ENCODE peak calls at places on chromosomes 12 and 14, in five cellular contexts. D is A549, J is endothelial cell of umbilical vein, L is HepG2, O is GM12878. V is an unnamed sample.

GRCh38 chr12:104219908-104220404 is 4.4 kb downstream of the TXNRD1 start:
- DNase-seq in D (peak; percentile 93), J (peak; percentile 87), L (peak; percentile 69), O (no peak), V (peak; percentile 49)

GRCh38 chr12:57899010-57899662 is 42.2 kb upstream of the ATP23 start:
- DNase-seq in D (no peak), J (peak; percentile 59), L (no peak), O (peak; percentile 79), V (no peak)

GRCh38 chr12:64639466-64639865 is 29.2 kb downstream of the RASSF3 start:
- DNase-seq in D (no peak), J (no peak), L (no peak), O (no peak), V (no peak)

GRCh38 chr14:83632375-83632774 is 1897.6 kb upstream of the FLRT2 start:
- DNase-seq in D (no peak), J (no peak), L (no peak), O (no peak), V (no peak)

GRCh38 chr14:87628129-87628528 is 364.9 kb downstream of the GALC start:
- DNase-seq in D (no peak), J (no peak), L (peak; percentile 1), O (no peak), V (no peak)

GRCh38 chr12:6752181-6752930 is 585 bp downstream of the MLF2 start:
- DNase-seq in D (peak; percentile 86), J (peak; percentile 67), L (peak; percentile 51), O (no peak), V (peak; percentile 34)

GRCh38 chr14:100058777-100059432 is 6.3 kb upstream of the EVL start:
- DNase-seq in D (no peak), J (no peak), L (no peak), O (no peak), V (no peak)

GRCh38 chr12:57813111-57813970 is 5.2 kb downstream of the AVIL start:
- DNase-seq in D (no peak), J (no peak), L (no peak), O (no peak), V (no peak)

GRCh38 chr14:68856572-68856971 is 63.7 kb upstream of the ZFP36L1 start:
- DNase-seq in D (no peak), J (no peak), L (no peak), O (no peak), V (no peak)

GRCh38 chr14:78086342-78086741 is 83.8 kb upstream of the NRXN3 start:
- DNase-seq in D (no peak), J (no peak), L (no peak), O (no peak), V (no peak)

GRCh38 chr14:75223664-75224154 is 47.3 kb upstream of the TMED10 start:
- DNase-seq in D (no peak), J (no peak), L (no peak), O (peak; percentile 75), V (peak; percentile 34)

GRCh38 chr14:85542623-85543022 is 12.7 kb downstream of the FLRT2 start:
- DNase-seq in D (no peak), J (no peak), L (no peak), O (no peak), V (no peak)

GRCh38 chr14:104195854-104196253 is 57.5 kb downstream of the KIF26A start:
- DNase-seq in D (no peak), J (no peak), L (no peak), O (no peak), V (no peak)

GRCh38 chr12:94725375-94726168 is 75.2 kb upstream of the TMCC3 start:
- DNase-seq in D (peak; percentile 30), J (peak; percentile 71), L (peak; percentile 23), O (no peak), V (peak; percentile 19)

GRCh38 chr12:82760423-82760822 is 73.7 kb downstream of the TMTC2 start:
- DNase-seq in D (no peak), J (no peak), L (no peak), O (no peak), V (no peak)

GRCh38 chr14:76696791-76697190 is 64.5 kb upstream of the VASH1 start:
- DNase-seq in D (no peak), J (no peak), L (no peak), O (no peak), V (no peak)

GRCh38 chr14:21024668-21025373 is at the start of gene NDRG2:
- DNase-seq in D (peak; percentile 49), J (no peak), L (peak; percentile 84), O (no peak), V (peak; percentile 92)

GRCh38 chr12:120247621-120248030 is 17.9 kb downstream of the PXN start:
- DNase-seq in D (no peak), J (no peak), L (no peak), O (no peak), V (no peak)

GRCh38 chr12:110744176-110744575 is 1.5 kb upstream of the PPP1CC start:
- DNase-seq in D (no peak), J (peak; percentile 33), L (peak; percentile 69), O (no peak), V (no peak)

GRCh38 chr12:49456280-49456679 is 82.5 kb upstream of the KCNH3 start:
- DNase-seq in D (no peak), J (no peak), L (no peak), O (no peak), V (no peak)

GRCh38 chr14:68395585-68395984 is 397.3 kb downstream of the ZFP36L1 start:
- DNase-seq in D (no peak), J (no peak), L (no peak), O (no peak), V (no peak)

GRCh38 chr12:75870878-75871277 is 160.7 kb downstream of the PHLDA1 start:
- DNase-seq in D (no peak), J (no peak), L (no peak), O (no peak), V (no peak)

GRCh38 chr12:1642513-1642912 is 13.5 kb downstream of the WNT5B start:
- DNase-seq in D (no peak), J (no peak), L (no peak), O (no peak), V (no peak)

GRCh38 chr14:98607341-98607910 is 664.6 kb downstream of the BCL11B start:
- DNase-seq in D (no peak), J (no peak), L (no peak), O (no peak), V (no peak)

GRCh38 chr12:96140110-96140509 is 54.1 kb upstream of the ELK3 start:
- DNase-seq in D (no peak), J (no peak), L (no peak), O (no peak), V (no peak)

GRCh38 chr12:47803196-47803875 is 16.4 kb downstream of the HDAC7 start:
- DNase-seq in D (no peak), J (no peak), L (no peak), O (no peak), V (no peak)

GRCh38 chr14:34081576-34082136 is 130.8 kb upstream of the EGLN3 start:
- DNase-seq in D (peak; percentile 56), J (peak; percentile 24), L (peak; percentile 86), O (no peak), V (peak; percentile 27)

GRCh38 chr12:20472089-20472488 is 103.8 kb downstream of the PDE3A start:
- DNase-seq in D (no peak), J (peak; percentile 86), L (no peak), O (no peak), V (no peak)

DNA sequence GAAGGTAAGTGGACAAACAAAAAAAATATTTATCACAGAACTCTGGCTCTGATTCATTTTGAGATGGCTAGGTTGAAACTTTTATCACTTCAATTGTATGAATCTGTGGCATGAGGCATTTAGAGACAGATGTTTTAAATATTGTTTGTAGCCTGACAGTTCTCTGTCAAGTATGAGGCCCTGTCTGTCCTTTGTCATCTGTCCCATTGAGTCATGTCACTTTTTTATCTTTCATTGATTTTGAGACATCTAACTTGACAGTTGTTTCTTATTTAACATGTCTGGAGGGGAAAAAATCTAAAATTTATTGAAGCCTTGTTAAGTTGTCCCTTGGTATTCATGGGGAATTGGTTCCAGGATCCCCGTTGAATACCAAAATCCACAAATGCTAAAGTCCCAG is 829.5 kb downstream of the FSCB start:
- DNase-seq in D (no peak), J (no peak), L (no peak), O (no peak), V (no peak)
- TF ChIP-seq MYC in D (no peak), J (no peak), L (no peak), O (no peak), V (no peak)

GRCh38 chr12:31928246-31929139 is 30.7 kb upstream of the RESF1 start:
- DNase-seq in D (no peak), J (peak; percentile 11), L (no peak), O (no peak), V (no peak)
- H3K4me2 ChIP-seq in D (no peak overlapping the region), J (no peak overlapping the region), L (no peak overlapping the region), O (peak overlapping the region; percentile 28), V (no peak overlapping the region)

GRCh38 chr12:89391726-89392336 is 39.5 kb upstream of the DUSP6 start:
- DNase-seq in D (no peak), J (no peak), L (peak; percentile 63), O (no peak), V (no peak)

GRCh38 chr12:89392401-89392800 is 40.1 kb upstream of the DUSP6 start:
- DNase-seq in D (no peak), J (no peak), L (no peak), O (no peak), V (no peak)

GRCh38 chr12:89393551-89394121 is 41.3 kb upstream of the DUSP6 start:
- DNase-seq in D (no peak), J (no peak), L (no peak), O (no peak), V (peak; percentile 50)

GRCh38 chr12:89390802-89391673 is 38.7 kb upstream of the DUSP6 start:
- DNase-seq in D (no peak), J (peak; percentile 62), L (peak; percentile 90), O (no peak), V (peak; percentile 33)

GRCh38 chr12:89389755-89390661 is 37.7 kb upstream of the DUSP6 start:
- DNase-seq in D (no peak), J (peak; percentile 89), L (peak; percentile 62), O (no peak), V (no peak)
- TF ChIP-seq MYC in D (no peak), J (no peak), L (no peak), O (no peak), V (no peak)

GRCh38 chr12:132414634-132415340 is 75.2 kb upstream of the FBRSL1 start:
- DNase-seq in D (peak; percentile 88), J (peak; percentile 51), L (peak; percentile 62), O (no peak), V (peak; percentile 91)
- H3K4me2 ChIP-seq in D (peak overlapping the region; percentile 77), J (no peak overlapping the region), L (peak overlapping the region; percentile 62), O (peak overlapping the region; percentile 75), V (peak overlapping the region; percentile 33)

DNA sequence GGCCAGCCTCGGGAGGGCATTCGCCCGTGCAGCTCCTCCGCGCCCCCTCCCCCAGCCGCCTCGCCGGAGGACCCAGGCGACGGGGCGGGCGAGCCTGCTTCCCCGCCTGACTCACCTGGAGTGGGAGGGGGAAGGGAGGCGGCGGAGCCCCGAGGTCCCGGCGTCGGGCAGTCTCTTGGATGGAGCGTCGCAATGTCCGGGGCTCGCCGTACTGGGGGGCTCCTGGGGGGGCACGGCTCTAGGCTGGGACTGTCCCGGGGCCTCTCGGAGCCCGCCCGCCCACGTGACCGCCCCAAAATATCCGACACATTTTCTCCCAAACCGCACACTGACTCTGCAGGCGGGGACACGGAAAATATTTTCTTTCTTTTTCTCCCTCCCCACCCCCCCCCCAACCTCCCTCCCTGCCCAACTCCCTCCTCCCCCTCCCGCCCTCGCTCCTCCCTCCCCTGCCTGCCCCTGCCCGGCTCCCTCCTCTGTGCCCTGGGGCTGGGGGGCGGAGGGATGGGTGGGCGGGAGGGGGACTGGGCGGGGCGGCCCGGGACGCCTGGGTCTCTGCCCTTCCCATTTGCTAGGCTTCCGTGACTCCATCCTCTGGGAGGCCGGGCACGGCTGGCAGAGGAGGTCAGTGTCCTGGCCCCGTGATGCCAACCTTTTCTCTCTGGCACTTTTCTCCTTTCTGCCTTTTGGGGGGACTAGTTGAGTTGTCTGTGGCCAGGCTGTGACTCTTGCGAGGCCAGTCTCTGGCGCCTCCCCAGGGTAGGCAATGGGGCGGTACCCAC is at the start of gene RARG:
- DNase-seq in D (peak; percentile 87), J (no peak), L (no peak), O (no peak), V (peak; percentile 75)
- TF ChIP-seq MYC in D (no peak), J (no peak), L (no peak), O (no peak), V (peak; percentile 13)